ENCODE peak calls at places on chromosomes 12 and 14, in seven cellular contexts. One of them, this sample, is unnamed.

GRCh38 chr14:88765130-88765529 is 27.6 kb downstream of the EML5 start:
- DNase-seq in fibroblast of lung: peak; percentile 0
- DNase-seq in OCI-LY7: no peak
- DNase-seq in left ventricle myocardium inferior: no peak
- DNase-seq in ovary: no peak
- DNase-seq in CD8-positive, alpha-beta T cell: no peak
- DNase-seq in GM23248: peak; percentile 7
- DNase-seq in this sample: peak; percentile 25

GRCh38 chr12:116598341-116599284 is 39.4 kb downstream of the MAP1LC3B2 start:
- DNase-seq in left ventricle myocardium inferior: peak; percentile 21
- DNase-seq in fibroblast of lung: peak; percentile 17
- DNase-seq in OCI-LY7: no peak
- DNase-seq in ovary: peak; percentile 57
- DNase-seq in GM23248: peak; percentile 57
- DNase-seq in CD8-positive, alpha-beta T cell: no peak
- DNase-seq in this sample: peak; percentile 38

GRCh38 chr14:94460631-94461416 is 8.2 kb upstream of the SERPINA11 start:
- DNase-seq in fibroblast of lung: no peak
- DNase-seq in GM23248: no peak
- DNase-seq in CD8-positive, alpha-beta T cell: no peak
- DNase-seq in ovary: no peak
- DNase-seq in left ventricle myocardium inferior: no peak
- DNase-seq in OCI-LY7: no peak
- DNase-seq in this sample: no peak

GRCh38 chr12:109500406-109501185 is 23.2 kb downstream of the UBE3B start:
- DNase-seq in left ventricle myocardium inferior: no peak
- DNase-seq in CD8-positive, alpha-beta T cell: no peak
- DNase-seq in GM23248: no peak
- DNase-seq in fibroblast of lung: no peak
- DNase-seq in ovary: no peak
- DNase-seq in OCI-LY7: no peak
- DNase-seq in this sample: no peak

GRCh38 chr12:132479291-132479690 is 10.7 kb upstream of the FBRSL1 start:
- DNase-seq in OCI-LY7: no peak
- DNase-seq in fibroblast of lung: no peak
- DNase-seq in CD8-positive, alpha-beta T cell: no peak
- DNase-seq in left ventricle myocardium inferior: no peak
- DNase-seq in GM23248: no peak
- DNase-seq in ovary: no peak
- DNase-seq in this sample: no peak

GRCh38 chr14:92121207-92121669 is 268 bp downstream of the NDUFB1 start:
- DNase-seq in left ventricle myocardium inferior: peak; percentile 64
- DNase-seq in OCI-LY7: peak; percentile 52
- DNase-seq in fibroblast of lung: peak; percentile 51
- DNase-seq in ovary: no peak
- DNase-seq in GM23248: peak; percentile 71
- DNase-seq in CD8-positive, alpha-beta T cell: no peak
- DNase-seq in this sample: peak; percentile 43

GRCh38 chr14:34300330-34300729 is 161.7 kb downstream of the SPTSSA start:
- DNase-seq in left ventricle myocardium inferior: no peak
- DNase-seq in ovary: no peak
- DNase-seq in CD8-positive, alpha-beta T cell: no peak
- DNase-seq in fibroblast of lung: no peak
- DNase-seq in OCI-LY7: no peak
- DNase-seq in GM23248: no peak
- DNase-seq in this sample: no peak

GRCh38 chr12:25855716-25856115 is 102.8 kb upstream of the RASSF8 start:
- DNase-seq in GM23248: peak; percentile 58
- DNase-seq in fibroblast of lung: peak; percentile 26
- DNase-seq in CD8-positive, alpha-beta T cell: no peak
- DNase-seq in OCI-LY7: no peak
- DNase-seq in ovary: no peak
- DNase-seq in left ventricle myocardium inferior: no peak
- DNase-seq in this sample: peak; percentile 65

GRCh38 chr12:79444089-79444488 is 246.7 kb downstream of the PAWR start:
- DNase-seq in GM23248: peak; percentile 53
- DNase-seq in CD8-positive, alpha-beta T cell: no peak
- DNase-seq in OCI-LY7: no peak
- DNase-seq in fibroblast of lung: peak; percentile 57
- DNase-seq in left ventricle myocardium inferior: no peak
- DNase-seq in ovary: no peak
- DNase-seq in this sample: peak; percentile 52

GRCh38 chr12:212799-213526 is 994 bp downstream of the SLC6A12 start:
- DNase-seq in CD8-positive, alpha-beta T cell: no peak
- DNase-seq in OCI-LY7: no peak
- DNase-seq in GM23248: no peak
- DNase-seq in left ventricle myocardium inferior: peak; percentile 55
- DNase-seq in fibroblast of lung: peak; percentile 28
- DNase-seq in ovary: peak; percentile 83
- DNase-seq in this sample: no peak
- H3K4me3 ChIP-seq in CD8-positive, alpha-beta T cell: no peak overlapping the region
- H3K4me3 ChIP-seq in OCI-LY7: no peak overlapping the region
- H3K4me3 ChIP-seq in GM23248: no peak overlapping the region
- H3K4me3 ChIP-seq in left ventricle myocardium inferior: no peak overlapping the region
- H3K4me3 ChIP-seq in fibroblast of lung: no peak overlapping the region
- H3K4me3 ChIP-seq in ovary: no peak overlapping the region
- H3K4me3 ChIP-seq in this sample: no peak overlapping the region

DNA sequence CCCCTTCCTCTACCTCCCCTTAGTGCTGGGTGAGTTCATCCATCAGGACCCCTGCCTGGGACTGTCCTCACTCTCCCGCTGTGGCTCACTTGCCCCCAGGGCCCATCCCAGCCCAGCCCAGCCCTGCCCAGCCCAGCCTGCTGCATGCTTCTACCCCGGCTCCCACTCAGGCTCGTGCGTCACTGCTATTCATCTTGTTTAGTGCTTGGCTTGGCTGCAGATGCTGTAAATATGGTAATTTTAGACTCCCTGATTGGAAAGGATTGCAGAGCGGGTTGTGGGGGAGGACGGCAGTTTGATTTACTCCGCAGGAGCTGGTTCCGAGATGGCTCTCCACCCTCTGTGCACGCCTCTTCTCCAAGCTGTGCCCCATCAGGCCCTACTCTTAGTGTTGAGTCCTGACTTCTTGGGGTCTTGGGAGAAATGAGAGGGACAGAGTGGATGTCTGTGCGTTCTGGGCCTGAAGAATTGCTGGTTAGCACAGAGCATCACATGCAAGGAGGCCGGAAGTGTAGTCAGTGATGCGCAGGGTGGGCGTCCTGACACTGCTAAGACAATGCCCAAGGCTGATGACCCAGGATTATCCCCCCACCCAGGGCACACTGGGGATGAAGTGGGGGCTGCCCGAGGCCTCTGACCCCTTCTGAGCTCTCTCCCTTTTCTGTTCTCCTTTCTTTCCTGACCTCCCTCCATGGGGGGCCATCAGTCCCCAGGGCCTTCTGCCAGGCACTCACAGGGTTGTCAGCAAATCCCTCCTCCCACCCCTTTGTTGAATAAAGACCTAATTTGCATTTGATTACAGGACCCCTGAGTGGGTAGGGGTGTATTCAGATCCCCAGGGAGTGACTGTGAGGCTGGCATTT is 244.4 kb downstream of the ZFP36L1 start:
- DNase-seq in CD8-positive, alpha-beta T cell: no peak
- DNase-seq in OCI-LY7: no peak
- DNase-seq in fibroblast of lung: peak; percentile 99
- DNase-seq in ovary: peak; percentile 93
- DNase-seq in left ventricle myocardium inferior: peak; percentile 90
- DNase-seq in GM23248: peak; percentile 98
- DNase-seq in this sample: peak; percentile 99
- H3K4me3 ChIP-seq in CD8-positive, alpha-beta T cell: no peak overlapping the region
- H3K4me3 ChIP-seq in OCI-LY7: no peak overlapping the region
- H3K4me3 ChIP-seq in fibroblast of lung: no peak overlapping the region
- H3K4me3 ChIP-seq in ovary: no peak overlapping the region
- H3K4me3 ChIP-seq in left ventricle myocardium inferior: no peak overlapping the region
- H3K4me3 ChIP-seq in GM23248: peak overlapping the region; percentile 27
- H3K4me3 ChIP-seq in this sample: no peak overlapping the region

GRCh38 chr12:4975574-4975973 is 65.9 kb downstream of the KCNA1 start:
- DNase-seq in fibroblast of lung: no peak
- DNase-seq in CD8-positive, alpha-beta T cell: no peak
- DNase-seq in left ventricle myocardium inferior: no peak
- DNase-seq in ovary: no peak
- DNase-seq in GM23248: no peak
- DNase-seq in OCI-LY7: no peak
- DNase-seq in this sample: peak; percentile 7
- H3K4me3 ChIP-seq in fibroblast of lung: no peak overlapping the region
- H3K4me3 ChIP-seq in CD8-positive, alpha-beta T cell: no peak overlapping the region
- H3K4me3 ChIP-seq in left ventricle myocardium inferior: no peak overlapping the region
- H3K4me3 ChIP-seq in ovary: no peak overlapping the region
- H3K4me3 ChIP-seq in GM23248: no peak overlapping the region
- H3K4me3 ChIP-seq in OCI-LY7: no peak overlapping the region
- H3K4me3 ChIP-seq in this sample: no peak overlapping the region

GRCh38 chr14:38208825-38209562 is 1.3 kb downstream of the SSTR1 start:
- DNase-seq in fibroblast of lung: peak; percentile 69
- DNase-seq in left ventricle myocardium inferior: peak; percentile 13
- DNase-seq in CD8-positive, alpha-beta T cell: no peak
- DNase-seq in ovary: no peak
- DNase-seq in OCI-LY7: no peak
- DNase-seq in GM23248: peak; percentile 90
- DNase-seq in this sample: peak; percentile 53

GRCh38 chr14:38211258-38211735 is 3.6 kb downstream of the SSTR1 start:
- DNase-seq in CD8-positive, alpha-beta T cell: no peak
- DNase-seq in fibroblast of lung: no peak
- DNase-seq in left ventricle myocardium inferior: no peak
- DNase-seq in ovary: no peak
- DNase-seq in OCI-LY7: no peak
- DNase-seq in GM23248: peak; percentile 17
- DNase-seq in this sample: peak; percentile 3

GRCh38 chr14:38210587-38211257 is 3.0 kb downstream of the SSTR1 start:
- DNase-seq in left ventricle myocardium inferior: peak; percentile 15
- DNase-seq in fibroblast of lung: peak; percentile 73
- DNase-seq in CD8-positive, alpha-beta T cell: no peak
- DNase-seq in OCI-LY7: no peak
- DNase-seq in ovary: no peak
- DNase-seq in GM23248: peak; percentile 87
- DNase-seq in this sample: peak; percentile 57

GRCh38 chr14:38209572-38210159 is 2.0 kb downstream of the SSTR1 start:
- DNase-seq in left ventricle myocardium inferior: no peak
- DNase-seq in GM23248: peak; percentile 70
- DNase-seq in ovary: no peak
- DNase-seq in OCI-LY7: no peak
- DNase-seq in fibroblast of lung: peak; percentile 38
- DNase-seq in CD8-positive, alpha-beta T cell: no peak
- DNase-seq in this sample: peak; percentile 28

DNA sequence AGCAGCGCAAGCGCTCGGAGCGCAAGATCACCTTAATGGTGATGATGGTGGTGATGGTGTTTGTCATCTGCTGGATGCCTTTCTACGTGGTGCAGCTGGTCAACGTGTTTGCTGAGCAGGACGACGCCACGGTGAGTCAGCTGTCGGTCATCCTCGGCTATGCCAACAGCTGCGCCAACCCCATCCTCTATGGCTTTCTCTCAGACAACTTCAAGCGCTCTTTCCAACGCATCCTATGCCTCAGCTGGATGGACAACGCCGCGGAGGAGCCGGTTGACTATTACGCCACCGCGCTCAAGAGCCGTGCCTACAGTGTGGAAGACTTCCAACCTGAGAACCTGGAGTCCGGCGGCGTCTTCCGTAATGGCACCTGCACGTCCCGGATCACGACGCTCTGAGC is 2.5 kb downstream of the SSTR1 start:
- DNase-seq in OCI-LY7: no peak
- DNase-seq in left ventricle myocardium inferior: no peak
- DNase-seq in CD8-positive, alpha-beta T cell: no peak
- DNase-seq in ovary: no peak
- DNase-seq in GM23248: peak; percentile 94
- DNase-seq in fibroblast of lung: peak; percentile 65
- DNase-seq in this sample: peak; percentile 85
- H3K4me3 ChIP-seq in OCI-LY7: no peak overlapping the region
- H3K4me3 ChIP-seq in left ventricle myocardium inferior: peak overlapping the region; percentile 65
- H3K4me3 ChIP-seq in CD8-positive, alpha-beta T cell: no peak overlapping the region
- H3K4me3 ChIP-seq in ovary: no peak overlapping the region
- H3K4me3 ChIP-seq in GM23248: peak overlapping the region; percentile 89
- H3K4me3 ChIP-seq in fibroblast of lung: peak overlapping the region; percentile 71
- H3K4me3 ChIP-seq in this sample: peak overlapping the region; percentile 48

GRCh38 chr14:50831704-50832130 is 755 bp upstream of the NIN start:
- DNase-seq in left ventricle myocardium inferior: no peak
- DNase-seq in OCI-LY7: no peak
- DNase-seq in GM23248: peak; percentile 41
- DNase-seq in CD8-positive, alpha-beta T cell: no peak
- DNase-seq in fibroblast of lung: no peak
- DNase-seq in ovary: no peak
- DNase-seq in this sample: no peak

GRCh38 chr14:50829472-50830043 is 1.4 kb downstream of the NIN start:
- DNase-seq in CD8-positive, alpha-beta T cell: no peak
- DNase-seq in GM23248: peak; percentile 35
- DNase-seq in ovary: no peak
- DNase-seq in OCI-LY7: no peak
- DNase-seq in fibroblast of lung: no peak
- DNase-seq in left ventricle myocardium inferior: no peak
- DNase-seq in this sample: no peak

GRCh38 chr14:50830932-50831703 is at the start of gene NIN:
- DNase-seq in OCI-LY7: peak; percentile 87
- DNase-seq in fibroblast of lung: peak; percentile 73
- DNase-seq in ovary: peak; percentile 83
- DNase-seq in left ventricle myocardium inferior: peak; percentile 84
- DNase-seq in CD8-positive, alpha-beta T cell: peak; percentile 72
- DNase-seq in GM23248: peak; percentile 95
- DNase-seq in this sample: peak; percentile 65

GRCh38 chr14:50830044-50830931 is 674 bp downstream of the NIN start:
- DNase-seq in fibroblast of lung: peak; percentile 41
- DNase-seq in CD8-positive, alpha-beta T cell: peak; percentile 63
- DNase-seq in GM23248: peak; percentile 69
- DNase-seq in OCI-LY7: peak; percentile 84
- DNase-seq in left ventricle myocardium inferior: peak; percentile 54
- DNase-seq in ovary: peak; percentile 58
- DNase-seq in this sample: no peak

GRCh38 chr14:50828738-50829471 is 2.1 kb downstream of the NIN start:
- DNase-seq in fibroblast of lung: no peak
- DNase-seq in GM23248: no peak
- DNase-seq in CD8-positive, alpha-beta T cell: no peak
- DNase-seq in OCI-LY7: no peak
- DNase-seq in ovary: no peak
- DNase-seq in left ventricle myocardium inferior: no peak
- DNase-seq in this sample: no peak
- H3K4me3 ChIP-seq in fibroblast of lung: peak overlapping the region; percentile 81
- H3K4me3 ChIP-seq in GM23248: peak overlapping the region; percentile 88
- H3K4me3 ChIP-seq in CD8-positive, alpha-beta T cell: peak overlapping the region; percentile 79
- H3K4me3 ChIP-seq in OCI-LY7: peak overlapping the region; percentile 71
- H3K4me3 ChIP-seq in ovary: no peak overlapping the region
- H3K4me3 ChIP-seq in left ventricle myocardium inferior: peak overlapping the region; percentile 94
- H3K4me3 ChIP-seq in this sample: peak overlapping the region; percentile 72

DNA sequence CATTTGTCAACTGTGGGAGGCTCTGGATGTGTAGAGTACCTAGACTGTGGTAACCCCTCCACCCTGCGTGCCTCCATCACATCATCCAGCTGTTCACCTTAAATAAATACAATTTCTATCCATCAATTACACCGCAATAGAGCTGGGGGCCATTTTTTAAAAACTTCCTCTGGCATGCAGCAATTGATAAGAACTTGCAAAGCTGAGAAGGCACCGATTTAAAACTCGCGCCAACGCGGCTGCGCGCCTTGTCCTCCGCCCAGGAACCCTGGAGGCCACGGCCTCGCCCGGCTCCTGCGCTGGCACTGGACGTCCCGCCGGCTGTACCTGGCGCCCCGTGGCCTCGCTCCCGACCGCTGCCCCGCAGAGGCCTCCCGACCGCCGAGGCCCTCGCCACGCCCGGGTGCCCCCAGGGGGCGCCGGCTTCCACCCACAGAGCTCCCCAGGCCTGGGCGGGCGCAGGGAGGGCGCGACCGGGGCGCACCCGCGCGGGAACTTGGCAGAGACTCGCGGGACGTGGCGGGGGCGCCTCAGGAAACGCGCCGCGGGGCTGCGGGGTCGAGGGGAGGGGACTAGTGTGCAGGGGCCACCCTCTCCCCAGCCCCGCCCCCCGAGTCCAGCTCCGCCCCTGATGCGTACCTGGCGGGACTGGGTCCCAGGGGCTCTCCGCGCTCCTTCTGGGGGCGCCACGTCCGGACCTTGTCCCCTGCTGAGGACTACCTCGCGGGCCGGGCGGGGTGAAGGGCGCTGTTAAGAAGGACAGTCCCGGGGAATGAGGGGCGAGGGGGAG is 65.6 kb downstream of the TNFAIP2 start:
- DNase-seq in ovary: peak; percentile 76
- DNase-seq in CD8-positive, alpha-beta T cell: peak; percentile 16
- DNase-seq in fibroblast of lung: no peak
- DNase-seq in left ventricle myocardium inferior: peak; percentile 36
- DNase-seq in OCI-LY7: no peak
- DNase-seq in GM23248: peak; percentile 59
- DNase-seq in this sample: no peak
- H3K4me3 ChIP-seq in ovary: peak overlapping the region; percentile 30
- H3K4me3 ChIP-seq in CD8-positive, alpha-beta T cell: peak overlapping the region; percentile 39
- H3K4me3 ChIP-seq in fibroblast of lung: peak overlapping the region; percentile 47
- H3K4me3 ChIP-seq in left ventricle myocardium inferior: peak overlapping the region; percentile 60
- H3K4me3 ChIP-seq in OCI-LY7: no peak overlapping the region
- H3K4me3 ChIP-seq in GM23248: peak overlapping the region; percentile 62
- H3K4me3 ChIP-seq in this sample: no peak overlapping the region